ENCODE peak calls at places on chromosomes 6 and 20, in eight cellular contexts. One of them, this sample, is unnamed.
A peak's percentile ranks its signal among the peaks of the same experiment; 100 is the strongest.

GRCh38 chr6:29967379-29968010 is 25.2 kb downstream of the HLA-A start:
- DNase-seq in SJCRH30: peak; percentile 60
- DNase-seq in MM.1S: peak; percentile 36
- DNase-seq in pancreas: peak; percentile 70
- DNase-seq in left ventricle myocardium inferior: no peak
- DNase-seq in left lung: no peak
- DNase-seq in ascending aorta: no peak
- DNase-seq in psoas muscle: no peak
- DNase-seq in this sample: peak; percentile 96

GRCh38 chr6:99344289-99344688 is 5.2 kb downstream of the FAXC start:
- DNase-seq in SJCRH30: no peak
- DNase-seq in MM.1S: no peak
- DNase-seq in pancreas: no peak
- DNase-seq in left ventricle myocardium inferior: no peak
- DNase-seq in left lung: no peak
- DNase-seq in ascending aorta: no peak
- DNase-seq in psoas muscle: no peak
- DNase-seq in this sample: no peak

GRCh38 chr20:63500902-63501817 is 2.3 kb upstream of the EEF1A2 start:
- DNase-seq in SJCRH30: peak; percentile 68
- DNase-seq in MM.1S: no peak
- DNase-seq in pancreas: no peak
- DNase-seq in left ventricle myocardium inferior: no peak
- DNase-seq in left lung: peak; percentile 47
- DNase-seq in ascending aorta: no peak
- DNase-seq in psoas muscle: peak; percentile 36
- DNase-seq in this sample: no peak

GRCh38 chr6:119590066-119590465 is 240.5 kb upstream of the MAN1A1 start:
- DNase-seq in SJCRH30: no peak
- DNase-seq in MM.1S: no peak
- DNase-seq in pancreas: no peak
- DNase-seq in left ventricle myocardium inferior: no peak
- DNase-seq in left lung: no peak
- DNase-seq in ascending aorta: no peak
- DNase-seq in psoas muscle: no peak
- DNase-seq in this sample: no peak

GRCh38 chr20:13231031-13231752 is 10.1 kb downstream of the ISM1 start:
- DNase-seq in SJCRH30: no peak
- DNase-seq in MM.1S: no peak
- DNase-seq in pancreas: no peak
- DNase-seq in left ventricle myocardium inferior: no peak
- DNase-seq in left lung: no peak
- DNase-seq in ascending aorta: no peak
- DNase-seq in psoas muscle: no peak
- DNase-seq in this sample: no peak

GRCh38 chr20:32737371-32738223 is 5.7 kb downstream of the COMMD7 start:
- DNase-seq in SJCRH30: no peak
- DNase-seq in MM.1S: no peak
- DNase-seq in pancreas: no peak
- DNase-seq in left ventricle myocardium inferior: no peak
- DNase-seq in left lung: no peak
- DNase-seq in ascending aorta: no peak
- DNase-seq in psoas muscle: no peak
- DNase-seq in this sample: peak; percentile 34

GRCh38 chr20:17835240-17835940 is 133.2 kb downstream of the SNX5 start:
- DNase-seq in SJCRH30: no peak
- DNase-seq in MM.1S: no peak
- DNase-seq in pancreas: peak; percentile 65
- DNase-seq in left ventricle myocardium inferior: peak; percentile 45
- DNase-seq in left lung: no peak
- DNase-seq in ascending aorta: peak; percentile 92
- DNase-seq in psoas muscle: peak; percentile 73
- DNase-seq in this sample: no peak

GRCh38 chr6:66526061-66526460 is 819.0 kb upstream of the EYS start:
- DNase-seq in SJCRH30: no peak
- DNase-seq in MM.1S: no peak
- DNase-seq in pancreas: no peak
- DNase-seq in left ventricle myocardium inferior: no peak
- DNase-seq in left lung: no peak
- DNase-seq in ascending aorta: no peak
- DNase-seq in psoas muscle: no peak
- DNase-seq in this sample: no peak

GRCh38 chr6:142187209-142187608 is 40.1 kb downstream of the VTA1 start:
- DNase-seq in SJCRH30: peak; percentile 13
- DNase-seq in MM.1S: no peak
- DNase-seq in pancreas: peak; percentile 13
- DNase-seq in left ventricle myocardium inferior: peak; percentile 52
- DNase-seq in left lung: no peak
- DNase-seq in ascending aorta: no peak
- DNase-seq in psoas muscle: peak; percentile 27
- DNase-seq in this sample: peak; percentile 9

GRCh38 chr20:19936801-19937583 is 80.2 kb upstream of the NAA20 start:
- DNase-seq in SJCRH30: no peak
- DNase-seq in MM.1S: no peak
- DNase-seq in pancreas: no peak
- DNase-seq in left ventricle myocardium inferior: peak; percentile 43
- DNase-seq in left lung: peak; percentile 87
- DNase-seq in ascending aorta: no peak
- DNase-seq in psoas muscle: no peak
- DNase-seq in this sample: no peak

GRCh38 chr20:63228786-63229185 is 6.9 kb upstream of the BIRC7 start:
- DNase-seq in SJCRH30: no peak
- DNase-seq in MM.1S: no peak
- DNase-seq in pancreas: no peak
- DNase-seq in left ventricle myocardium inferior: no peak
- DNase-seq in left lung: peak; percentile 17
- DNase-seq in ascending aorta: no peak
- DNase-seq in psoas muscle: no peak
- DNase-seq in this sample: no peak

GRCh38 chr20:51760905-51761544 is 7.2 kb downstream of the ATP9A start:
- DNase-seq in SJCRH30: no peak
- DNase-seq in MM.1S: no peak
- DNase-seq in pancreas: no peak
- DNase-seq in left ventricle myocardium inferior: no peak
- DNase-seq in left lung: no peak
- DNase-seq in ascending aorta: no peak
- DNase-seq in psoas muscle: no peak
- DNase-seq in this sample: peak; percentile 57

GRCh38 chr6:140992678-140993077 is 1140.0 kb upstream of the GJE1 start:
- DNase-seq in SJCRH30: no peak
- DNase-seq in MM.1S: no peak
- DNase-seq in pancreas: no peak
- DNase-seq in left ventricle myocardium inferior: no peak
- DNase-seq in left lung: no peak
- DNase-seq in ascending aorta: no peak
- DNase-seq in psoas muscle: no peak
- DNase-seq in this sample: no peak

GRCh38 chr6:15200087-15200486 is 45.8 kb upstream of the JARID2 start:
- DNase-seq in SJCRH30: no peak
- DNase-seq in MM.1S: no peak
- DNase-seq in pancreas: no peak
- DNase-seq in left ventricle myocardium inferior: no peak
- DNase-seq in left lung: no peak
- DNase-seq in ascending aorta: no peak
- DNase-seq in psoas muscle: no peak
- DNase-seq in this sample: no peak

GRCh38 chr6:154383273-154383672 is 26.7 kb upstream of the IPCEF1 start:
- DNase-seq in SJCRH30: no peak
- DNase-seq in MM.1S: no peak
- DNase-seq in pancreas: no peak
- DNase-seq in left ventricle myocardium inferior: no peak
- DNase-seq in left lung: no peak
- DNase-seq in ascending aorta: no peak
- DNase-seq in psoas muscle: no peak
- DNase-seq in this sample: no peak
- H3K4me1 ChIP-seq in SJCRH30: peaks cover 17% of the 10 kb centered on the region
- H3K4me1 ChIP-seq in MM.1S: no peaks in the 10 kb centered on the region
- H3K4me1 ChIP-seq in pancreas: no peaks in the 10 kb centered on the region
- H3K4me1 ChIP-seq in left ventricle myocardium inferior: no peaks in the 10 kb centered on the region
- H3K4me1 ChIP-seq in left lung: no peaks in the 10 kb centered on the region
- H3K4me1 ChIP-seq in ascending aorta: no peaks in the 10 kb centered on the region
- H3K4me1 ChIP-seq in psoas muscle: no peaks in the 10 kb centered on the region
- H3K4me1 ChIP-seq in this sample: no peaks in the 10 kb centered on the region

GRCh38 chr6:111866857-111867256 is 6.4 kb downstream of the FYN start:
- DNase-seq in SJCRH30: no peak
- DNase-seq in MM.1S: no peak
- DNase-seq in pancreas: no peak
- DNase-seq in left ventricle myocardium inferior: no peak
- DNase-seq in left lung: no peak
- DNase-seq in ascending aorta: no peak
- DNase-seq in psoas muscle: no peak
- DNase-seq in this sample: no peak
- H3K4me1 ChIP-seq in SJCRH30: peaks cover 10% of the 10 kb centered on the region
- H3K4me1 ChIP-seq in MM.1S: peaks cover under 1% of the 10 kb centered on the region
- H3K4me1 ChIP-seq in pancreas: no peaks in the 10 kb centered on the region
- H3K4me1 ChIP-seq in left ventricle myocardium inferior: peaks cover 88% of the 10 kb centered on the region
- H3K4me1 ChIP-seq in left lung: no peaks in the 10 kb centered on the region
- H3K4me1 ChIP-seq in ascending aorta: no peaks in the 10 kb centered on the region
- H3K4me1 ChIP-seq in psoas muscle: no peaks in the 10 kb centered on the region
- H3K4me1 ChIP-seq in this sample: no peaks in the 10 kb centered on the region

GRCh38 chr6:125792172-125792571 is 1.4 kb downstream of the NCOA7 start:
- DNase-seq in SJCRH30: no peak
- DNase-seq in MM.1S: no peak
- DNase-seq in pancreas: no peak
- DNase-seq in left ventricle myocardium inferior: no peak
- DNase-seq in left lung: no peak
- DNase-seq in ascending aorta: no peak
- DNase-seq in psoas muscle: no peak
- DNase-seq in this sample: no peak
- H3K4me1 ChIP-seq in SJCRH30: peaks cover 7% of the 10 kb centered on the region
- H3K4me1 ChIP-seq in MM.1S: peaks cover 21% of the 10 kb centered on the region
- H3K4me1 ChIP-seq in pancreas: peaks cover 5% of the 10 kb centered on the region
- H3K4me1 ChIP-seq in left ventricle myocardium inferior: peaks cover 60% of the 10 kb centered on the region
- H3K4me1 ChIP-seq in left lung: peaks cover 17% of the 10 kb centered on the region
- H3K4me1 ChIP-seq in ascending aorta: no peaks in the 10 kb centered on the region
- H3K4me1 ChIP-seq in psoas muscle: peaks cover 13% of the 10 kb centered on the region
- H3K4me1 ChIP-seq in this sample: peaks cover 4% of the 10 kb centered on the region

DNA sequence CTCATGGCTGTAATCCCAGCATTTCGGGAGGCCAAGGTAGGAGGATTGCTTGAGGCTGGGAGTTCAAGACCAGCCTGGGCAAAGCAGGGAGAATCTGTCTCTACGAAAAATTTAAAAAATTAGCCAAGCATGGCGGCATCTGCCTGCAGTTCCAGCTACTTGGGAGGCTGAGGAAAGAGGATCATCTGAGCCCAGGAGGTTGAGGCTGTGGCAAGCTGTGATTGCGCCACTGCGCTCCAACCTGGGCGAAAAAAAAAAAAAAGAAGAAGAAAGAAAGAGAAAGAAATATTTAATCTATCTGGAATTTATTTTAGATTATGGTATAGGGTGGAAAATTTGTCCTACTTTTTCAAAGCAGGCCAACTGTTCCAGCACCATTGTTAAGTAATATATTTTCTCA is 32.2 kb upstream of the HIVEP1 start:
- DNase-seq in SJCRH30: no peak
- DNase-seq in MM.1S: no peak
- DNase-seq in pancreas: no peak
- DNase-seq in left ventricle myocardium inferior: no peak
- DNase-seq in left lung: no peak
- DNase-seq in ascending aorta: no peak
- DNase-seq in psoas muscle: no peak
- DNase-seq in this sample: no peak
- H3K4me1 ChIP-seq in SJCRH30: no peaks in the 10 kb centered on the region
- H3K4me1 ChIP-seq in MM.1S: no peaks in the 10 kb centered on the region
- H3K4me1 ChIP-seq in pancreas: no peaks in the 10 kb centered on the region
- H3K4me1 ChIP-seq in left ventricle myocardium inferior: no peaks in the 10 kb centered on the region
- H3K4me1 ChIP-seq in left lung: no peaks in the 10 kb centered on the region
- H3K4me1 ChIP-seq in ascending aorta: no peaks in the 10 kb centered on the region
- H3K4me1 ChIP-seq in psoas muscle: no peaks in the 10 kb centered on the region
- H3K4me1 ChIP-seq in this sample: no peaks in the 10 kb centered on the region

GRCh38 chr20:47489448-47489872 is 12.2 kb upstream of the NCOA3 start:
- DNase-seq in SJCRH30: no peak
- DNase-seq in MM.1S: peak; percentile 53
- DNase-seq in pancreas: no peak
- DNase-seq in left ventricle myocardium inferior: no peak
- DNase-seq in left lung: no peak
- DNase-seq in ascending aorta: peak; percentile 67
- DNase-seq in psoas muscle: no peak
- DNase-seq in this sample: peak; percentile 19

GRCh38 chr20:47492284-47492683 is 9.4 kb upstream of the NCOA3 start:
- DNase-seq in SJCRH30: no peak
- DNase-seq in MM.1S: no peak
- DNase-seq in pancreas: no peak
- DNase-seq in left ventricle myocardium inferior: no peak
- DNase-seq in left lung: no peak
- DNase-seq in ascending aorta: no peak
- DNase-seq in psoas muscle: no peak
- DNase-seq in this sample: no peak

GRCh38 chr20:47493954-47494293 is 7.8 kb upstream of the NCOA3 start:
- DNase-seq in SJCRH30: no peak
- DNase-seq in MM.1S: no peak
- DNase-seq in pancreas: peak; percentile 25
- DNase-seq in left ventricle myocardium inferior: no peak
- DNase-seq in left lung: no peak
- DNase-seq in ascending aorta: no peak
- DNase-seq in psoas muscle: no peak
- DNase-seq in this sample: peak; percentile 84

GRCh38 chr20:47493175-47493953 is 8.3 kb upstream of the NCOA3 start:
- DNase-seq in SJCRH30: peak; percentile 71
- DNase-seq in MM.1S: peak; percentile 55
- DNase-seq in pancreas: peak; percentile 90
- DNase-seq in left ventricle myocardium inferior: peak; percentile 92
- DNase-seq in left lung: no peak
- DNase-seq in ascending aorta: peak; percentile 90
- DNase-seq in psoas muscle: peak; percentile 83
- DNase-seq in this sample: peak; percentile 89

DNA sequence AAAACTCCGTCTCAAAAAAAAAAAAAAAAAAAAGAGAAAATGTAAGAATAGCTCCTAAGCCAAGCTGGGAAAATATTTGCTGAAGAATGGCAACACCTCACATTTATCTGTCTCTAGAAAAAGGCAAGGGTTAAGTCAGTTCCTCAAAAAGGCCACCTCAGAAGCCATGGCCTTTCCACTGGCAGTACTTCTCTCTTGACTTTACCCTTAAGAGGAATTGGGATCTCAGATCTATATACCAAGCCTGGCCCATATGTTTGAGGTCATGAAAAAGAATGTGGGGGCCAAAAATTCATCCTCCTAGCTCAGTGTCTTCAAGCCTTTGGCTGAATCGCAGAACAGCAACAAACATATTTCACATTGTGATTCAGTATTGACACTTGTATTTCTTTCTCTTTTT is 10.9 kb upstream of the NCOA3 start:
- DNase-seq in SJCRH30: no peak
- DNase-seq in MM.1S: no peak
- DNase-seq in pancreas: no peak
- DNase-seq in left ventricle myocardium inferior: no peak
- DNase-seq in left lung: no peak
- DNase-seq in ascending aorta: no peak
- DNase-seq in psoas muscle: no peak
- DNase-seq in this sample: no peak
- H3K4me1 ChIP-seq in SJCRH30: peaks cover 12% of the 10 kb centered on the region
- H3K4me1 ChIP-seq in MM.1S: peaks cover 39% of the 10 kb centered on the region
- H3K4me1 ChIP-seq in pancreas: peaks cover 6% of the 10 kb centered on the region
- H3K4me1 ChIP-seq in left ventricle myocardium inferior: peaks cover 49% of the 10 kb centered on the region
- H3K4me1 ChIP-seq in left lung: peaks cover 15% of the 10 kb centered on the region
- H3K4me1 ChIP-seq in ascending aorta: no peaks in the 10 kb centered on the region
- H3K4me1 ChIP-seq in psoas muscle: peaks cover 25% of the 10 kb centered on the region
- H3K4me1 ChIP-seq in this sample: no peaks in the 10 kb centered on the region

DNA sequence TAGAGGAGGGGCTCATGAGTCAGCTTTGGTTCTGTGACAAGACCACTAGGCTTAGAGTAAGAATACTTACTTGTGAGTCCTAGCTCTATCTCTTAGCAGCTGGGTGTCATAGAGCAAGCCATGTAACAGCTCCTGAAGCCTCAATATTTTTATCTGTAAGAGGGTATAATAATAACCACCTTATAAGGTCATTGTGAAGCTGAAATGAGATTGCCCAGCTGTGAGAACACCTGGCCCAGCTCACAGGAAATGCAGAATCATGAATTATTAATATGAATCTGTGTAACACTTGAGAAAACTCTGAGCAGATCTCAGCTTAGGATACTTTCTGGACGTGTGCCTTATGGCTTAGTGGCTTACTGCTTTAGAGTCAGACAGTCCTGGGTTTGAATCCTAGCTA is 58.7 kb downstream of the DAAM2 start:
- DNase-seq in SJCRH30: peak; percentile 17
- DNase-seq in MM.1S: peak; percentile 34
- DNase-seq in pancreas: no peak
- DNase-seq in left ventricle myocardium inferior: no peak
- DNase-seq in left lung: no peak
- DNase-seq in ascending aorta: no peak
- DNase-seq in psoas muscle: no peak
- DNase-seq in this sample: no peak
- H3K4me1 ChIP-seq in SJCRH30: peaks cover 13% of the 10 kb centered on the region
- H3K4me1 ChIP-seq in MM.1S: no peaks in the 10 kb centered on the region
- H3K4me1 ChIP-seq in pancreas: peaks cover 9% of the 10 kb centered on the region
- H3K4me1 ChIP-seq in left ventricle myocardium inferior: peaks cover 87% of the 10 kb centered on the region
- H3K4me1 ChIP-seq in left lung: peaks cover 4% of the 10 kb centered on the region
- H3K4me1 ChIP-seq in ascending aorta: peaks cover 19% of the 10 kb centered on the region
- H3K4me1 ChIP-seq in psoas muscle: peaks cover 16% of the 10 kb centered on the region
- H3K4me1 ChIP-seq in this sample: no peaks in the 10 kb centered on the region

This sample was measured in small intestine.